ENCODE peak calls at places on chromosomes 3 and 15, in six cellular contexts. X, K, R, A, J and Z are unnamed samples.

GRCh38 chr15:83057002-83057401 is 10.1 kb downstream of the BTBD1 start:
- DNase-seq in R (no peak), X (no peak), J (no peak), A (no peak), K (no peak), Z (no peak)

GRCh38 chr15:92155941-92156340 is 237.7 kb upstream of the ST8SIA2 start:
- DNase-seq in K (no peak), R (no peak), J (no peak), X (no peak), A (no peak), Z (no peak)

GRCh38 chr15:89457086-89457485 is 39.3 kb downstream of the RHCG start:
- DNase-seq in K (peak), X (peak), J (no peak), A (peak), R (no peak), Z (no peak)

GRCh38 chr3:111331912-111332311 is 210.1 kb upstream of the CD96 start:
- DNase-seq in J (no peak), X (no peak), R (no peak), A (no peak), K (peak), Z (no peak)

GRCh38 chr15:73691398-73691797 is 7.2 kb downstream of the CD276 start:
- DNase-seq in A (peak), X (no peak), K (no peak), R (no peak), J (no peak), Z (no peak)

GRCh38 chr3:75395601-75396315 is 268.4 kb upstream of the FRG2C start:
- DNase-seq in J (no peak), X (no peak), A (no peak), R (no peak), K (no peak), Z (no peak)

GRCh38 chr3:115937054-115937453 is 313.7 kb downstream of the GAP43 start:
- DNase-seq in R (no peak), A (no peak), K (no peak), J (no peak), X (no peak), Z (no peak)

GRCh38 chr15:82045179-82045891 is 483 bp downstream of the MEX3B start:
- DNase-seq in K (no peak), X (peak), J (no peak), A (peak), R (peak), Z (no peak)

DNA sequence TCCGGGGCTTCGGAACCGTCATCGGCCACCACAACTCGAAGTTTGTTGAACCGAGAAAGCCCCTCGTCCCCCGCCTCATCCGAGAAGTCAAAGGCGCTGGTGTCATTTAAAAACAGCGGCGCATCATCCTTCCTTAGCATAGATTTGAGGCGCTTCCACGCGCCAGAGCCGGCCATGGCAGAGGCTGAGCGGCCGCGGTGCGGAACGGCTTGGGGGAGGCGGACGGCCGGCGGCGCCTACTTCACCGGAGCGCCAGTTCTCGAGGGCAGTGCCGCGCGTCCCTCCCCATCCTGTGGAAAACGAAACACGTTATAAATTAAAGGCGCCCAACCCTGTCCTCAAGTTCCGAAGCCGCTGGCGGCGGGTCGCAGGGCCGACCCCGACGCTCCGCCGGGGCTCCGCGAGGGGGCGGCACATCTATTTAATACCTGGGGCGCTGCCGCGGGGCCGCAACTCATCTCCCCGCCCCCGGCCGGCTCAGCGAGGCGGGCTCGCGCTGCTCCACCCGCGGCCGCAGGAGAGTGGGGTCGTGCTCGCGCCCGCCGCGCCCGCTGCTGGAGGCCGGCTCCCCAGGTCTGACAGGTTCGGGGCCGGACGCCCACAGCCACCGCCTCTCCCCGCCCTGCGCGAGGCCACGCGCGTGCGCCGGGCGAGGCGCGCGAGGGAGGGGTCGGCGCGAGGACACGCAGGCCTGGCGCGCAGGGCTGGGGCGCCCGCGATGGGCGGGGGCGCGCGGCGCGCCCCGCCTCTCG is at the start of gene SLC30A4:
- DNase-seq in X (peak), A (peak), J (no peak), R (peak), K (no peak), Z (peak)
- TF ChIP-seq POLR2AphosphoS5 in X (no peak), A (no peak), J (no peak), R (no peak), K (no peak), Z (no peak)

DNA sequence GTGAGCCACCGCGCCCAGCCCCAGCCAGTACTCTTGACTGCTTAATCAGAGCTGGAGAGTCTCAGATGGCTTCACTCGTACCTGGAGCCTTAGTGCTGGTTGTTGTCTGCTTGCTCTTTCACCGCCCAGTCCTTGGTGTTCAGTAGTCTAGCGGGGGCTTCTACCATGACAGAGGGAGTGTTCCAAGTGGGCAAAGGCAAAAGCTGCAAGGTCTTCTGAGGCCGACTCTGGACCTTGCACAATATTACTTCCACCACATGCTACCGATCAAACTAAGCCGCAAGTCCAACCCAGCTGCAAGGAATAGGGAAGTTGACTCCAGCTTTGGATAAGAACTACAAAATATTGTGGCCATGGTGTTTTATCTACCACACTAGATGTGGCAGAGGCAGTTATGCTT is 6.6 kb downstream of the PARL start:
- DNase-seq in R (no peak), K (no peak), J (no peak), X (no peak), A (peak), Z (no peak)
- TF ChIP-seq POLR2A in R (no peak), K (no peak), J (no peak), X (no peak), A (no peak), Z (no peak)

GRCh38 chr3:21377366-21377765 is 373.6 kb downstream of the ZNF385D start:
- DNase-seq in R (no peak), A (no peak), K (no peak), X (no peak), J (no peak), Z (no peak)
- TF ChIP-seq TAF1 in R (no peak), A (no peak), K (no peak), X (no peak), J (no peak), Z (no peak)

GRCh38 chr3:97817965-97818364 is 3.8 kb upstream of the CRYBG3 start:
- DNase-seq in A (no peak), J (no peak), X (no peak), R (no peak), K (no peak), Z (no peak)
- TF ChIP-seq POLR2AphosphoS5 in A (no peak), J (no peak), X (no peak), R (no peak), K (no peak), Z (no peak)

DNA sequence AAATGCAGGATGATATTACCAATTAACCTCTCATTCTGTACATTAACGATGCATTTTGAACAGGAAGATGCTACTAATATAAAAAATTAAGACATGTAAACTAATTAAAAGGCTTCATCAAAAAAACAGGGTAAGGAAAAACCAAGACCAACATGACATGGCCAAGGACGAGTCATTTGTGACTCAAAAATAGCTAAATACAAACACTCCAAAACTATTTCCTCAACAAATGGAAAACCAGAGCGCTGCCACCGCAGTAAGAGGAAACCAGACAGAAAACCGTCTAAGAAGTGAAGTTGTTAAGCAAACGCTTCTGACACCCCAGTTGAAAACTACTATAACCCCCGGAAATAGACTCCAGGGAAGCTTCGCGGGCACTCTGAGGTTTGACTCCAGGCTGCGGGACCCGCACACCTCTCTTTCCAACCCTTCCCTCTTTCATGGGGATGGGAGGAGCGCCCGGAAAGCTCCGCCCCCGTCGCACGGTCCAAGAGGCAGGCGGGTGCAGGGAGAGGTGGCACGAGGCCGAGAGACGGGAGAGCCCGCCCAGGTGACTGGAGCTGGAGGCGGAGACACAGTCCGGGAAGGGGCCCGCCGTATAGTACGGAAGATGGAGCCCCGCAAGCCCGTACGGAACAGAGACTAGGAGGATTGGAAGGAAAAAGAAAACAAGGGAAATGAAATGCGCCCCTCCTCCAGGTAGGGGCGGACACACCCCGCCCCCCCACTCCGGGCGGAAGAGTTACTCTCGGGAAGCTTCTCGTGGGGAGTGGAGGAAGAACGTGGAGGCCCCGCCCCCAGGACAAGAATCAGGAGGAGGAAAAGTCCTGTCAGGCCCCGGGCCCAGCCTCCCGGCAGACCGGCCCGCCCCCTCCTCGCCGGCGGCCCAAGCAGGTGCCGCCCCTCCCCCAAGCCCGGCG is 684 bp downstream of the DCAF1 start:
- DNase-seq in X (peak), J (peak), R (peak), A (peak), K (peak), Z (peak)
- TF ChIP-seq POLR2A in X (peak), J (peak), R (peak), A (peak), K (peak), Z (peak)

DNA sequence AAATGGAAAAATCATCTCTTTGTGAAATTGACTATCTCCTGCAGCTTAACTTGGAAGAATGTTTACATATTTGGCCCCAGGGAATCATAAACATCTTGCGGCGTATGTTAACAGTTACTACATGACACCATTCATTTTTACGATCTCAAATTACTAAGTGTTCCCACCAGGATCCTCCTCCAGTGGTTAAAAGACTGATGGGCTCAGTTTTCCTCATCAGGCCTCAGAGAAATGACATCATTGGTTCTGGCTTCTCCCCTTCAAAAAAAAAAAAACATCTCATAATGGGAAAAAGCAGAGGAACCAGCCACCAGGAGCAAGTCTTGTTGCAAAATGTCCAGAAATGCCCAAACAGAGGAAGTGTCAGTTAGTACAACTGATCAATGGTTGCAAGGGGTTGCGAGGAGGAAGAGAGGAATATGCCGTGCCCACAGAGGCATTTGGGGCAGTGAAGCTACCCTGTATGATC is 70.5 kb upstream of the LIPC start:
- DNase-seq in A (no peak), J (no peak), X (no peak), K (no peak), R (no peak), Z (no peak)
- TF ChIP-seq TAF1 in A (no peak), J (no peak), X (no peak), K (no peak), R (no peak), Z (no peak)

GRCh38 chr3:23244642-23245041 is 41.5 kb downstream of the UBE2E2 start:
- DNase-seq in A (no peak), R (no peak), J (no peak), X (no peak), K (no peak), Z (no peak)
- TF ChIP-seq POLR2AphosphoS5 in A (no peak), R (no peak), J (no peak), X (no peak), K (no peak), Z (no peak)

DNA sequence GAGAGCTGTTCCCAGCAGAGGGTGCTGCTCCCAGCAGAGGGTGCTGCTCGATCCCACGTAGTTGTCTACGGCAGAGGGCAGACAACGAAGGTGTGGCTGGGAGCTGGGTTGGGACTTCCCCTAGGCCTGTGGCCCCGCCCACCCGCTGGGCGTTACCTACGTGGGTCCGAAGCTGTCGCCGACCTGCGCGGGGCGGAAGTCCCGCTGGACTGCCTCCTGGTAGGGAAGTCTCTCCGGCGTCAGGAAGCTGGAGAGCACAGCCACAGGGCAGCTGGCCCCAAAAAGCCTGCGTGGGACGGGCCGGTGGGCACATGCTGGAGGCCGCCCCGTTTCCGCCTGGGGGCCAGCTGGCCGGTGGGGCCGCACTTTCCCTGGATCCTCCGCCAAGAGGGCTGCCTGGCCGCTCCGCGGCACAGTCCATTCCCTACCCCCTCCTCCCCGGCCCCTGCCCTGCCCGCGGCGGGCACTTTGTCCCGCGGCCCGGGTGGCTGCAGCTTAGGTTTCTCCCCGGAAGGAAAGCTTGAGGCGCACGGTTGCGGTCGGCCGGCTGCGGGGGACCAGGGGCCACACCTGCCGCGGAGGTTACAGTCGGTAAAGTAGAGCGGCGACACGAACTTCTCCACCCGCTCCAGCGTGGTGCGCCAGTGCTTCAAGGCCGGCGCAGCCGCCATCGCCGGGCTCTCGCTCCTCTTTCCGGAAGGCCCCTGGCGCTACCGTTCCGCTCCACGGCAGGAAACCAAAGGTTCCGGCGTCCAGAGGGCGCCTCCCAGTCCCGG is at the start of gene MAN2C1:
- DNase-seq in J (peak), R (peak), A (peak), X (peak), K (peak), Z (peak)
- TF ChIP-seq POLR2A in J (peak), R (peak), A (peak), X (peak), K (peak), Z (peak)

GRCh38 chr3:98568402-98568801 is 25.0 kb downstream of the CPOX start:
- DNase-seq in K (no peak), R (no peak), A (no peak), J (no peak), X (no peak), Z (no peak)

GRCh38 chr3:98565843-98566242 is 27.6 kb downstream of the CPOX start:
- DNase-seq in A (no peak), X (no peak), R (no peak), K (no peak), J (no peak), Z (no peak)

GRCh38 chr3:98564282-98565005 is 29.0 kb downstream of the CPOX start:
- DNase-seq in K (no peak), X (no peak), R (no peak), A (no peak), J (no peak), Z (no peak)

GRCh38 chr3:98565237-98565643 is 28.2 kb downstream of the CPOX start:
- DNase-seq in A (no peak), X (no peak), R (no peak), J (no peak), K (no peak), Z (no peak)

DNA sequence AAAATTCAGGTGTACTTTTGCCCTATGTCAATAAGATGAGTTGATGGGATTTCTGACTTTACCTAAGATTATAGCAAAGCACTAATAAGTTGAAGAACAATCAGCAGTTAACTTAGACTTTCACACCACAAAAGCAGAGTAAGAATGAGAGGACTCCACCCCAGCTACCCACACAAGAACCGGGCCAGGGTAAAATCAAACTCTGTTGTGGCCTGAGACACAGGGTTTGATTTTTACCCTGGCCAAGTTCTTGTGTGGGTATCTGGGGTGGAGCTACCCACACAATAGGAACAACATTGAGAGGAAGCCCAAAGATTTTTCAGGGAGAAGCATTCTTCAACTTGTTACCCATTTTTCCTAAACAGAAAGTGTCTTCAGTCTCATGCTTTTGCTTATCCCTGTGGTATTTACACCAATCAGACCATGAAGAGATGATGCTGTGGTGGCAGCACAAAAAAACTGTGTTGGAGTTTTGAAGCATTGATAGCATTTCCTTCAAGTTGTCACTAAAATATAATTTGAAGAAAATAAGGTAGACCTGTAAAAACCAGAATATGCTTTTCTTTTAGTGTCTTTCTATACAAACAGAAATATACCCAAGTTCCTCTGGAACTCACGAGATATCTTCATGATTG is 25.6 kb downstream of the CPOX start:
- DNase-seq in A (no peak), X (no peak), J (no peak), K (no peak), R (no peak), Z (no peak)
- TF ChIP-seq TAF1 in A (no peak), X (peak), J (peak), K (no peak), R (no peak), Z (no peak)